ENCODE peak calls at places on chromosomes 12 and 14, in seven cellular contexts. G is stimulated activated CD4-positive, alpha-beta T cell treated with anti-CD3 and anti-CD28 coated beads, Interleukin-12 subunit alpha, Interleukin-12 subunit beta, amount 100 ng/mL, for 4 hours; Q is ovary; P is H4; O is iPS-NIHi11; K is amniotic epithelial cell; Y is omental fat pad. D is an unnamed sample.

GRCh38 chr14:74414380-74414779 is 11.6 kb downstream of the SYNDIG1L start:
- DNase-seq in K (no peak), G (no peak), P (no peak), Y (no peak), Q (no peak), O (peak; percentile 68), D (no peak)

GRCh38 chr14:57871487-57872080 is 5.7 kb upstream of the SLC35F4 start:
- DNase-seq in P (peak; percentile 58), G (no peak), Q (no peak), Y (no peak), O (peak; percentile 59), K (peak; percentile 25), D (peak; percentile 46)

GRCh38 chr12:85374981-85375380 is 95.0 kb downstream of the ALX1 start:
- DNase-seq in Y (no peak), P (no peak), K (no peak), G (no peak), O (no peak), Q (no peak), D (no peak)

GRCh38 chr12:39127401-39127800 is 222.0 kb upstream of the CPNE8 start:
- DNase-seq in K (peak; percentile 69), O (peak; percentile 19), Y (no peak), P (peak; percentile 55), Q (no peak), G (no peak), D (peak; percentile 86)

GRCh38 chr12:89655851-89656250 is 52.8 kb downstream of the ATP2B1 start:
- DNase-seq in P (no peak), K (peak; percentile 58), Q (no peak), Y (no peak), O (no peak), G (no peak), D (no peak)

GRCh38 chr12:105968025-105968424 is 170.7 kb downstream of the NUAK1 start:
- DNase-seq in O (no peak), G (no peak), K (no peak), Q (no peak), P (no peak), Y (no peak), D (no peak)

GRCh38 chr12:50842637-50843493 is at the start of gene TMPRSS12:
- DNase-seq in O (peak; percentile 19), Y (no peak), K (peak; percentile 34), Q (peak; percentile 27), P (no peak), G (no peak), D (no peak)

GRCh38 chr12:127223011-127223410 is 1044.0 kb upstream of the TMEM132C start:
- DNase-seq in O (no peak), P (no peak), Y (no peak), Q (no peak), G (no peak), K (no peak), D (no peak)

GRCh38 chr14:69048456-69048855 is 69.4 kb upstream of the ACTN1 start:
- DNase-seq in Y (no peak), K (peak; percentile 27), P (no peak), Q (peak; percentile 47), G (no peak), O (no peak), D (no peak)

GRCh38 chr12:19648173-19648572 is 208.9 kb downstream of the AEBP2 start:
- DNase-seq in Q (no peak), O (no peak), Y (no peak), K (peak; percentile 59), G (no peak), P (no peak), D (no peak)

GRCh38 chr12:127761880-127762279 is 505.1 kb upstream of the TMEM132C start:
- DNase-seq in Y (no peak), Q (no peak), P (no peak), K (no peak), O (no peak), G (no peak), D (no peak)

GRCh38 chr12:779745-780734 is 27.7 kb downstream of the WNK1 start:
- DNase-seq in G (no peak), P (no peak), K (peak; percentile 59), Y (no peak), O (peak; percentile 15), Q (no peak), D (peak; percentile 18)

GRCh38 chr12:111368291-111368683 is 608 bp downstream of the PHETA1 start:
- DNase-seq in P (no peak), Q (no peak), G (no peak), O (no peak), K (no peak), Y (no peak), D (no peak)

GRCh38 chr12:132404956-132405741 is 75.8 kb upstream of the GALNT9 start:
- DNase-seq in P (no peak), Q (no peak), G (no peak), K (no peak), O (no peak), Y (no peak), D (no peak)

GRCh38 chr14:61479746-61480502 is 158.5 kb downstream of the PRKCH start:
- DNase-seq in O (no peak), Y (no peak), G (no peak), Q (no peak), K (peak; percentile 71), P (no peak), D (no peak)

GRCh38 chr14:105477659-105478623 is 3.3 kb downstream of the CRIP2 start:
- DNase-seq in P (no peak), K (no peak), O (no peak), Q (no peak), G (no peak), Y (no peak), D (no peak)

GRCh38 chr12:31558521-31558920 is 32.4 kb downstream of the DENND5B start:
- DNase-seq in Y (no peak), O (no peak), Q (no peak), G (no peak), K (peak; percentile 76), P (no peak), D (no peak)

GRCh38 chr12:11741434-11742092 is 92.1 kb downstream of the ETV6 start:
- DNase-seq in Q (no peak), O (no peak), K (peak; percentile 66), P (no peak), Y (no peak), G (no peak), D (no peak)

GRCh38 chr12:116182359-116183063 is 95.0 kb downstream of the MED13L start:
- DNase-seq in Y (no peak), P (no peak), Q (no peak), O (no peak), G (no peak), K (no peak), D (no peak)

GRCh38 chr12:116916714-116917114 is 6.0 kb downstream of the FBXW8 start:
- DNase-seq in O (peak; percentile 63), Y (no peak), P (peak; percentile 96), K (peak; percentile 98), Q (no peak), G (no peak), D (peak; percentile 86)

GRCh38 chr12:27780612-27781408 is 774 bp upstream of the MANSC4 start:
- DNase-seq in G (no peak), O (peak; percentile 56), Q (peak; percentile 37), P (peak; percentile 51), K (peak; percentile 56), Y (no peak), D (no peak)

D was measured in COLO829.